ENCODE peak calls at places on chromosomes 11 and 22, in four cellular contexts. D is stomach, T is psoas muscle, J is GM23248. O is an unnamed sample.

GRCh38 chr11:108938604-108939003 is 273.7 kb downstream of the DDX10 start:
- DNase-seq in T (no peak), D (no peak), J (peak; percentile 48), O (no peak)

GRCh38 chr22:19704355-19705015 is 9.8 kb upstream of the SEPTIN5 start:
- DNase-seq in J (no peak), D (no peak), T (peak; percentile 35), O (no peak)

GRCh38 chr11:122843281-122844150 is 5.2 kb downstream of the CRTAM start:
- DNase-seq in D (no peak), J (no peak), T (no peak), O (no peak)

GRCh38 chr22:19884161-19884953 is 29.7 kb upstream of the GNB1L start:
- DNase-seq in T (peak; percentile 54), D (no peak), J (no peak), O (no peak)

GRCh38 chr11:118792642-118793124 is 1.7 kb upstream of the DDX6 start:
- DNase-seq in T (no peak), J (peak; percentile 86), D (peak; percentile 68), O (peak; percentile 91)

GRCh38 chr11:115721309-115722007 is 217.2 kb upstream of the CADM1 start:
- DNase-seq in D (no peak), T (no peak), J (no peak), O (no peak)

GRCh38 chr11:75562836-75563484 is 907 bp downstream of the SERPINH1 start:
- DNase-seq in J (peak; percentile 83), D (no peak), T (peak; percentile 66), O (peak; percentile 95)

GRCh38 chr11:17208257-17208999 is 642 bp upstream of the PIK3C2A start:
- DNase-seq in T (no peak), J (peak; percentile 78), D (peak; percentile 65), O (peak; percentile 86)

GRCh38 chr11:73398721-73399120 is 22.5 kb downstream of the RELT start:
- DNase-seq in J (no peak), T (no peak), D (no peak), O (no peak)

GRCh38 chr11:5625281-5625680 is 480 bp downstream of the TRIM34 start:
- DNase-seq in T (no peak), D (no peak), J (peak; percentile 13), O (no peak)

GRCh38 chr11:5622802-5623201 is 2.0 kb upstream of the TRIM34 start:
- DNase-seq in J (no peak), D (no peak), T (no peak), O (no peak)

GRCh38 chr11:5624489-5625278 is at the start of gene TRIM34:
- DNase-seq in D (peak; percentile 56), J (peak; percentile 85), T (no peak), O (peak; percentile 34)

GRCh38 chr11:5621580-5621979 is 3.2 kb upstream of the TRIM34 start:
- DNase-seq in J (no peak), T (no peak), D (no peak), O (no peak)

DNA sequence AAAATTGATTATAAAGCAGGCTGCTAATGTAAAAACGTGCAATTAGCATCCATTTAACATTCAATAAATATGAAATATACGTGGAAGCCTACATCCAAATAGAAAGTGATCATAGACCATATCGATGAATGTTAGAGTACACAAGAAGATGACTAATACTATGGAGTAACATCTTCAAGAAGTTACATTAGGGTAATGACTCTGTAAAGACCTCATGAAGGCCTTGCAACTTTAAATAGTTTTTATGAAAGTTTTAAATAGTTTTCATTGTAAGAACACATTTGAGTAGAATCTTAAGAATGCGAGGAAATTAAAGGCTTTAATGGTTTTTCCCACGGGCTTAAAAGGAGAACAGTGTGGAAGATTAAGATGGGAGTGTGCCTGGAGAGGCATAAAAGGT is 1.4 kb downstream of the TRIM34 start:
- DNase-seq in J (peak; percentile 68), D (no peak), T (no peak), O (no peak)
- H3K27me3 ChIP-seq in J (no peaks in the 10 kb centered on the region), D (no peaks in the 10 kb centered on the region), T (no peaks in the 10 kb centered on the region), O (no peaks in the 10 kb centered on the region)

GRCh38 chr11:68012843-68013610 is 2.9 kb downstream of the ALDH3B1 start:
- DNase-seq in T (no peak), J (peak; percentile 98), D (no peak), O (no peak)
- H3K4me1 ChIP-seq in T (peaks cover 16% of the 10 kb centered on the region), J (peaks cover 53% of the 10 kb centered on the region), D (peaks cover 85% of the 10 kb centered on the region), O (peaks cover 14% of the 10 kb centered on the region)

GRCh38 chr11:32428665-32429293 is 6.6 kb downstream of the WT1 start:
- DNase-seq in T (no peak), D (no peak), J (no peak), O (peak; percentile 24)

GRCh38 chr11:32427616-32427934 is 7.8 kb downstream of the WT1 start:
- DNase-seq in D (no peak), T (no peak), J (no peak), O (no peak)

GRCh38 chr11:32430586-32431357 is 4.6 kb downstream of the WT1 start:
- DNase-seq in D (no peak), T (no peak), J (no peak), O (peak; percentile 74)

GRCh38 chr11:32427935-32428664 is 7.2 kb downstream of the WT1 start:
- DNase-seq in J (no peak), D (no peak), T (no peak), O (peak; percentile 60)

GRCh38 chr11:32429477-32429876 is 5.9 kb downstream of the WT1 start:
- DNase-seq in T (no peak), J (no peak), D (no peak), O (peak; percentile 14)
- H3K27me3 ChIP-seq in T (peaks cover under 1% of the 10 kb centered on the region), J (peaks cover 97% of the 10 kb centered on the region), D (peaks cover 47% of the 10 kb centered on the region), O (peaks cover 100% of the 10 kb centered on the region)

DNA sequence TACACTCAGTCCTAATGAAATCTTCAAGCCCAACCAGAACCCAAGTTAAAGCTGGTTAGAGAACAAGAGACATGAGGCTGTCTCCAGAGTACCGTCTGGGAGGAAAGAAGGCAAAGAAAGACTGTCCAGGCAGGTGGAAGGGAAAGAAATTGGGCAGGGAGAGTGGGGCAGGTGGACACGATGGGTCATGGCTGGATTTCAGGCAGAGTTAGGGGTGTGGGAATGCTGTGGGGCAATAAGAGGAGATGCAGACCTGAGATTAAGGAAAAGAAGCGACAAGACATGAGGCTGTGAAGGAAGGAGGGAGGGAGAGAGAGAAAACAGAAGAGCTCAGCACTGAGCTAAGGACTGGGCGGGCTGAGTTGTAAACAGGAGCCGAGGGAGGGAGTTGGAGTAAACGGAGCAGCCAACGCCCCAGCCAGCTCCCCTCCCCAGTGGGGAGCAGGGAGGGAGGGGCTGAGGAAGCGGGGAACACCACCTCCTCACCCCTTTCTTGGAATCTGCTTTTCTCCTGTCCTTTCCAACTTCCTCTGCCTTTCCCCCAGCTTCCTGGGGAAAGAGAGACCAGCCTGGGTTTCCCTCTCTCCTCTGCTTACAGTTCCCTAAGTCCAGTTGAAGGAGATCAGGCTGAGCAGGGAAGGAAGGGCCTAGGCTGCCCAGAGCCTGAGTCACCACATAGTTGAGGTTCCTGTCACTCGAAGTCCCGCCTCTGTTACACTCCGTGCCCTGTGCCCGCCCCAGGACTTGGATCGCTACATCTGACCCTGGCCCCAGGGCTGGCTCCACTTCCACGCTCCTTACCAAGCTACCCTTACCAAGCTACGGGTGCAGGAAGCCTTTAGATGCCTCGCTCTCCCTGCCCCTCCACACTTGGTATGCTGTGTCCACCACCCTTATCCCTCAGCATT is 6.6 kb upstream of the AHNAK start:
- DNase-seq in D (peak; percentile 91), T (peak; percentile 94), J (peak; percentile 98), O (peak; percentile 82)
- H3K4me1 ChIP-seq in D (peaks cover 91% of the 10 kb centered on the region), T (peaks cover 72% of the 10 kb centered on the region), J (peaks cover 51% of the 10 kb centered on the region), O (peaks cover 57% of the 10 kb centered on the region)

GRCh38 chr22:45864959-45865496 is 111.9 kb downstream of the WNT7B start:
- DNase-seq in J (no peak), T (no peak), D (peak; percentile 13), O (no peak)

GRCh38 chr22:45867118-45867905 is 109.7 kb downstream of the WNT7B start:
- DNase-seq in J (peak; percentile 69), D (peak; percentile 23), T (peak; percentile 54), O (peak; percentile 83)

GRCh38 chr22:45863981-45864751 is 112.8 kb downstream of the WNT7B start:
- DNase-seq in T (peak; percentile 79), D (peak; percentile 77), J (peak; percentile 54), O (peak; percentile 80)

GRCh38 chr22:45866398-45867117 is 110.4 kb downstream of the WNT7B start:
- DNase-seq in T (peak; percentile 44), D (peak; percentile 20), J (no peak), O (peak; percentile 59)

DNA sequence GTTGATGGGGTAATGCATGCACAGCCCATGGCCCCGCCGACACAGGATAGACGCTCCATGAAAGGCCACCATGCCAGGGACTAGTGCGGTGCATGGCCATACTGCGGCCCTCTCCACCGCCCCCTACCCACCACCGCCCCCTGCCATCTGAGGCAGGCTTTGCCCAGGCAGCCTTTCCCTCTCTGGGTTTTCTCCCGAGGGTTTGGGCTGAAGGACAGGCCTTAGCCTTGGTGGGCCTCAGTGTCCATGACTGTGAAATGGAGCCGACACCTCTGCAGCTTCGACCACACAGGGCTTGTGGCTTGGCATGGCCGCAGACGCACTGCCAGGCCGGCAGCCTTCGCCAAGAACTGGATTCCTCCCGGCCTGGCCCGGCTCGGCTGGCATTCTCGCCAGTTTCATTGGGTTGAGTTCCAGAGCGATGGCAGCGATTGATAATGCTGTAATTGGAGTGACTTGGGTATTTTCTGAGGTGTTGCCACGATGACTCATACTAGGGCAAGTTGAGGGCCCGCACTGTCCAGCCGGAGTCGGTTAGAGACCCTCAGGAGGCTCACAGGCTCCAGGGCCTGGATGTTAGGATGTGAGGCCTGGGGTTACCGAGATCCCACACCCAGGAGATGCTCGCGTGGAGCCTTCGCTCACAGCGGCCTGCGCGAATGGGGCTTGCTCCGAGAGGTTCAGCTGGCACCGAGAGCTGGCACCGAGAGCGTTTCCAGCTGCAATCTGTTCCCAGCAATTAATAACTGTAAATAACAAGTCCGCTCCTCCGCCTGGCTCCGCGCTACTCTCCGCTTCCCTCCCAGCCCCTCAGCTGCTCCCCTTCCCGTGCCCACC is 111.2 kb downstream of the WNT7B start:
- DNase-seq in T (no peak), D (peak; percentile 20), J (no peak), O (no peak)
- H3K27me3 ChIP-seq in T (no peaks in the 10 kb centered on the region), D (peaks cover 17% of the 10 kb centered on the region), J (peaks cover 28% of the 10 kb centered on the region), O (peaks cover 71% of the 10 kb centered on the region)

GRCh38 chr11:65111537-65112225 is at the start of gene TM7SF2:
- DNase-seq in D (peak; percentile 98), T (peak; percentile 97), J (peak; percentile 95), O (peak; percentile 99)
- H3K4me1 ChIP-seq in D (peaks cover 68% of the 10 kb centered on the region), T (peaks cover 30% of the 10 kb centered on the region), J (peaks cover 17% of the 10 kb centered on the region), O (peaks cover 9% of the 10 kb centered on the region)

GRCh38 chr11:8019671-8020597 is 32.8 kb downstream of the EIF3F start:
- DNase-seq in D (no peak), J (peak; percentile 91), T (no peak), O (peak; percentile 55)
- H3K27me3 ChIP-seq in D (no peaks in the 10 kb centered on the region), J (no peaks in the 10 kb centered on the region), T (no peaks in the 10 kb centered on the region), O (peaks cover 76% of the 10 kb centered on the region)

GRCh38 chr11:69155302-69156198 is at the start of gene SMIM38:
- DNase-seq in D (peak; percentile 63), J (no peak), T (no peak), O (no peak)
- H3K4me1 ChIP-seq in D (peaks cover 11% of the 10 kb centered on the region), J (peaks cover 5% of the 10 kb centered on the region), T (no peaks in the 10 kb centered on the region), O (peaks cover 45% of the 10 kb centered on the region)

O was measured in neural progenitor cell.